ENCODE peak calls at places on chromosomes 16 and 17, in four cellular contexts. One of them, this sample, is unnamed.

GRCh38 chr17:8005357-8005756 is 2.9 kb downstream of the GUCY2D start:
- DNase-seq in brain microvascular endothelial cell: no peak
- DNase-seq in NCI-H2081: no peak
- DNase-seq in GM19239: no peak
- DNase-seq in this sample: peak

GRCh38 chr17:40912506-40913220 is 24.8 kb downstream of the KRT23 start:
- DNase-seq in brain microvascular endothelial cell: no peak
- DNase-seq in NCI-H2081: no peak
- DNase-seq in GM19239: no peak
- DNase-seq in this sample: no peak

GRCh38 chr17:82126479-82127314 is 28.7 kb upstream of the FASN start:
- DNase-seq in brain microvascular endothelial cell: no peak
- DNase-seq in NCI-H2081: no peak
- DNase-seq in GM19239: no peak
- DNase-seq in this sample: no peak

GRCh38 chr16:70470927-70471341 is 16.5 kb downstream of the FCSK start:
- DNase-seq in brain microvascular endothelial cell: no peak
- DNase-seq in NCI-H2081: no peak
- DNase-seq in GM19239: no peak
- DNase-seq in this sample: no peak

GRCh38 chr16:64211306-64211705 is 910.6 kb downstream of the CDH11 start:
- DNase-seq in brain microvascular endothelial cell: no peak
- DNase-seq in NCI-H2081: no peak
- DNase-seq in GM19239: no peak
- DNase-seq in this sample: no peak

GRCh38 chr17:4520881-4521600 is 22.4 kb downstream of the SPNS2 start:
- DNase-seq in brain microvascular endothelial cell: no peak
- DNase-seq in NCI-H2081: no peak
- DNase-seq in GM19239: no peak
- DNase-seq in this sample: no peak

GRCh38 chr17:49361129-49361901 is 735 bp downstream of the ZNF652 start:
- DNase-seq in brain microvascular endothelial cell: no peak
- DNase-seq in NCI-H2081: peak
- DNase-seq in GM19239: peak
- DNase-seq in this sample: peak

GRCh38 chr17:77483128-77483598 is 342.4 kb downstream of the SEC14L1 start:
- DNase-seq in brain microvascular endothelial cell: no peak
- DNase-seq in NCI-H2081: no peak
- DNase-seq in GM19239: no peak
- DNase-seq in this sample: no peak

GRCh38 chr17:57543230-57543629 is 201.9 kb downstream of the CCDC182 start:
- DNase-seq in brain microvascular endothelial cell: no peak
- DNase-seq in NCI-H2081: no peak
- DNase-seq in GM19239: no peak
- DNase-seq in this sample: no peak

GRCh38 chr17:17508019-17508535 is 11.9 kb upstream of the RASD1 start:
- DNase-seq in brain microvascular endothelial cell: no peak
- DNase-seq in NCI-H2081: no peak
- DNase-seq in GM19239: no peak
- DNase-seq in this sample: no peak

GRCh38 chr16:53257001-53257400 is 177.3 kb upstream of the RBL2 start:
- DNase-seq in brain microvascular endothelial cell: no peak
- DNase-seq in NCI-H2081: no peak
- DNase-seq in GM19239: no peak
- DNase-seq in this sample: peak

GRCh38 chr16:84026601-84027000 is 16.0 kb downstream of the SLC38A8 start:
- DNase-seq in brain microvascular endothelial cell: no peak
- DNase-seq in NCI-H2081: no peak
- DNase-seq in GM19239: no peak
- DNase-seq in this sample: no peak

This sample was measured in astrocyte.